ENCODE peak calls at places on chromosomes 13 and 19, in ten cellular contexts. One of them, this sample, is unnamed.

GRCh38 chr13:25171517-25172302 is at the start of gene AMER2:
- DNase-seq in osteoblast: peak; percentile 65
- DNase-seq in left ventricle myocardium inferior: peak; percentile 20
- DNase-seq in Panc1: no peak
- DNase-seq in pancreas: peak; percentile 34
- DNase-seq in epithelial cell of esophagus: no peak
- DNase-seq in A673: peak; percentile 86
- DNase-seq in thoracic aorta: no peak
- DNase-seq in cardiac fibroblast: peak; percentile 23
- DNase-seq in ascending aorta: no peak
- DNase-seq in this sample: no peak

GRCh38 chr19:1592755-1593628 is at the start of gene MBD3:
- DNase-seq in epithelial cell of esophagus: peak; percentile 95
- DNase-seq in thoracic aorta: peak; percentile 75
- DNase-seq in osteoblast: peak; percentile 100
- DNase-seq in cardiac fibroblast: peak; percentile 97
- DNase-seq in Panc1: no peak
- DNase-seq in pancreas: peak; percentile 94
- DNase-seq in A673: peak; percentile 96
- DNase-seq in left ventricle myocardium inferior: peak; percentile 93
- DNase-seq in ascending aorta: peak; percentile 62
- DNase-seq in this sample: peak; percentile 72

GRCh38 chr19:46080561-46080960 is 39.8 kb upstream of the IGFL4 start:
- DNase-seq in A673: no peak
- DNase-seq in cardiac fibroblast: peak; percentile 79
- DNase-seq in osteoblast: peak; percentile 86
- DNase-seq in left ventricle myocardium inferior: no peak
- DNase-seq in thoracic aorta: no peak
- DNase-seq in epithelial cell of esophagus: no peak
- DNase-seq in ascending aorta: no peak
- DNase-seq in pancreas: no peak
- DNase-seq in Panc1: no peak
- DNase-seq in this sample: no peak

GRCh38 chr19:46232029-46232428 is 2.5 kb downstream of the IGFL1 start:
- DNase-seq in ascending aorta: no peak
- DNase-seq in left ventricle myocardium inferior: no peak
- DNase-seq in epithelial cell of esophagus: peak; percentile 55
- DNase-seq in thoracic aorta: no peak
- DNase-seq in A673: no peak
- DNase-seq in osteoblast: no peak
- DNase-seq in pancreas: no peak
- DNase-seq in Panc1: no peak
- DNase-seq in cardiac fibroblast: no peak
- DNase-seq in this sample: no peak

GRCh38 chr13:41075034-41075433 is 13.7 kb downstream of the WBP4 start:
- DNase-seq in epithelial cell of esophagus: peak; percentile 48
- DNase-seq in osteoblast: peak; percentile 31
- DNase-seq in Panc1: no peak
- DNase-seq in thoracic aorta: no peak
- DNase-seq in ascending aorta: no peak
- DNase-seq in cardiac fibroblast: peak; percentile 63
- DNase-seq in pancreas: no peak
- DNase-seq in left ventricle myocardium inferior: no peak
- DNase-seq in A673: peak; percentile 40
- DNase-seq in this sample: no peak

GRCh38 chr13:98827449-98827848 is 75.0 kb upstream of the SLC15A1 start:
- DNase-seq in thoracic aorta: no peak
- DNase-seq in cardiac fibroblast: no peak
- DNase-seq in Panc1: no peak
- DNase-seq in left ventricle myocardium inferior: no peak
- DNase-seq in epithelial cell of esophagus: no peak
- DNase-seq in A673: no peak
- DNase-seq in osteoblast: no peak
- DNase-seq in ascending aorta: no peak
- DNase-seq in pancreas: no peak
- DNase-seq in this sample: no peak

GRCh38 chr13:99197257-99197651 is 3.4 kb upstream of the UBAC2 start:
- DNase-seq in thoracic aorta: no peak
- DNase-seq in Panc1: no peak
- DNase-seq in epithelial cell of esophagus: no peak
- DNase-seq in pancreas: no peak
- DNase-seq in left ventricle myocardium inferior: no peak
- DNase-seq in cardiac fibroblast: no peak
- DNase-seq in A673: no peak
- DNase-seq in ascending aorta: no peak
- DNase-seq in osteoblast: no peak
- DNase-seq in this sample: no peak

GRCh38 chr13:30142502-30143211 is 164.7 kb downstream of the KATNAL1 start:
- DNase-seq in pancreas: no peak
- DNase-seq in ascending aorta: no peak
- DNase-seq in Panc1: no peak
- DNase-seq in epithelial cell of esophagus: peak; percentile 91
- DNase-seq in cardiac fibroblast: peak; percentile 88
- DNase-seq in thoracic aorta: no peak
- DNase-seq in left ventricle myocardium inferior: no peak
- DNase-seq in osteoblast: peak; percentile 93
- DNase-seq in A673: peak; percentile 74
- DNase-seq in this sample: no peak

GRCh38 chr19:53810187-53810546 is 13.9 kb downstream of the NLRP12 start:
- DNase-seq in pancreas: no peak
- DNase-seq in Panc1: no peak
- DNase-seq in ascending aorta: no peak
- DNase-seq in cardiac fibroblast: no peak
- DNase-seq in left ventricle myocardium inferior: no peak
- DNase-seq in A673: no peak
- DNase-seq in epithelial cell of esophagus: no peak
- DNase-seq in thoracic aorta: no peak
- DNase-seq in osteoblast: no peak
- DNase-seq in this sample: no peak

GRCh38 chr19:33580026-33580644 is 41.6 kb upstream of the CHST8 start:
- DNase-seq in cardiac fibroblast: no peak
- DNase-seq in Panc1: no peak
- DNase-seq in epithelial cell of esophagus: no peak
- DNase-seq in ascending aorta: no peak
- DNase-seq in left ventricle myocardium inferior: no peak
- DNase-seq in osteoblast: peak; percentile 68
- DNase-seq in thoracic aorta: no peak
- DNase-seq in A673: no peak
- DNase-seq in pancreas: peak; percentile 34
- DNase-seq in this sample: peak; percentile 52

DNA sequence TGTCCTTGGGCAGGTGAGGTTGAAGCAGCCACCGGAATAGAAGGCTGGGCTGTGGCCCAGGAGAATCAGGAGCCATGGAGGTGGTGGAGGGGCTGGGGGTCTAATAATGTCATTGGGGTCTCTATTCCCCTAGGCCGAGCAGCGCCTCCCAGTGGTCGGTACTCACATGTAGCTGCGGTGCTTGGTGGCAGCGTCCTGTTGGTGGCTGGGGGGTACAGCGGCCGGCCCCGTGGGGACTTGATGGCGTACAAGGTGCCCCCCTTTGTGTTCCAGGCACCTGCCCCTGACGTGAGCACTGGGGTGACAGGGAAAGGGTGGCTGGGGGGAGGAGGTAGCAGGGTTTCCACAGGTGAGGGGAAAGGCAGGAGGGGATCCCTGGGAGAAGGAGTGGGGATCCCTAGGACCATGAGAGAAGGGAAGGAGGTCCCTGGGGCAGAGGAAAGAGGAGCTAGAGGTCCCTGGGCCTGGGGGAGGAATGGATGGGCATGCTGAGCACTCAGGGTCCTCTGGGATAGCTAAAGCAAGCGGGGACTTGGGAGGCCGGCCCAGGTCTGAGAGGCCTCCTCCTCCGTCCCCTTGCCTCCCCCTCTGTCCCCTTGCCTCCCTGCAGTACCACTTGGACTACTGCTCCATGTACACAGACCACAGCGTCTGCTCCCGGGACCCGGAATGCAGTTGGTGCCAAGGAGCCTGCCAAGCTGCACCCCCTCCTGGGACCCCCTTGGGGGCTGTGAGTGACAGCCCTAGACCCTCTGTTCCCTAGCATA is 18.1 kb downstream of the MEGF8 start:
- DNase-seq in Panc1: no peak
- DNase-seq in thoracic aorta: no peak
- DNase-seq in cardiac fibroblast: no peak
- DNase-seq in osteoblast: peak; percentile 66
- DNase-seq in A673: no peak
- DNase-seq in left ventricle myocardium inferior: no peak
- DNase-seq in pancreas: no peak
- DNase-seq in epithelial cell of esophagus: no peak
- DNase-seq in ascending aorta: no peak
- DNase-seq in this sample: no peak
- TF ChIP-seq CTCF in Panc1: no peak
- TF ChIP-seq CTCF in thoracic aorta: no peak
- TF ChIP-seq CTCF in cardiac fibroblast: no peak
- TF ChIP-seq CTCF in osteoblast: no peak
- TF ChIP-seq CTCF in A673: peak; percentile 52
- TF ChIP-seq CTCF in left ventricle myocardium inferior: no peak
- TF ChIP-seq CTCF in pancreas: no peak
- TF ChIP-seq CTCF in epithelial cell of esophagus: no peak
- TF ChIP-seq CTCF in ascending aorta: no peak
- TF ChIP-seq CTCF in this sample: no peak

GRCh38 chr19:56477429-56478338 is 539 bp upstream of the ZNF667 start:
- DNase-seq in Panc1: no peak
- DNase-seq in pancreas: peak; percentile 76
- DNase-seq in epithelial cell of esophagus: peak; percentile 96
- DNase-seq in left ventricle myocardium inferior: peak; percentile 93
- DNase-seq in ascending aorta: peak; percentile 57
- DNase-seq in A673: peak; percentile 84
- DNase-seq in osteoblast: peak; percentile 97
- DNase-seq in thoracic aorta: peak; percentile 46
- DNase-seq in cardiac fibroblast: peak; percentile 94
- DNase-seq in this sample: peak; percentile 90

GRCh38 chr19:56476093-56476492 is 1.1 kb downstream of the ZNF667 start:
- DNase-seq in epithelial cell of esophagus: no peak
- DNase-seq in pancreas: no peak
- DNase-seq in thoracic aorta: no peak
- DNase-seq in osteoblast: no peak
- DNase-seq in cardiac fibroblast: no peak
- DNase-seq in Panc1: no peak
- DNase-seq in ascending aorta: no peak
- DNase-seq in left ventricle myocardium inferior: no peak
- DNase-seq in A673: no peak
- DNase-seq in this sample: no peak

DNA sequence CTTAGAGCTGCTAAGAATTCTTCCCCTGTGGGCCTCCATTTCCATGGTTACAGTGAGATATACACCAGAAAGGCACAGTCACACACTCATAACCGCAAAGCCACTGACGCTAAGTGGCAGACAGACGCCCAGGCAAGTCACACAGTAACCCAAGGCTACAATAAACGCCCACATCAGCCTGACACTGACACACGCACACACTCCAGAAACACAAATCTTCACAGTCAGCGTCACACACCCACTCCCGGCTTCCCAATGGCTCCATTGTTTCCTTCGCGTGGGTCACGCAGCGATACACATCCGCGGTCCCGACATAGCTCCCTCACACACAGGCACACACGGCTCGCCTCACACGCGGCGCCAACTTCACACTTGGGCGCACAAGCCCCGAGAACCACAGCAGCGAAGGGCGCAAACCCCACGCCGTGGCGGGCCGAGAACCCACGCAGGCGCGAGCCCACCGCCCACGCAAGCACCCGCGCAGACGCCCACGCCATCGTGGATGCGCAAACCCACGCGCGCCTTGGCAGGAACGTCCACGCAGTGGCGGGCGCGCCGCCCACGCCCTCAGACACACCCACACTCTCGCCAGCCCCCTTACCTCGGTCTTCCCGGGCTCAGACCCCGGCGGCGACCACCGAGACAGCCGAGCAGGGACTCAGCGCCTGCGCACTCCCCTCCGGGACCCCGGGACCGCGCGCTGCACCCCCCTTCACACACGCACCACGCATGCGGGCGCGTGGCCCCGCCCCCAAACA is at the start of gene ZNF667:
- DNase-seq in epithelial cell of esophagus: peak; percentile 42
- DNase-seq in left ventricle myocardium inferior: peak; percentile 18
- DNase-seq in osteoblast: peak; percentile 82
- DNase-seq in pancreas: no peak
- DNase-seq in Panc1: no peak
- DNase-seq in thoracic aorta: peak; percentile 2
- DNase-seq in cardiac fibroblast: peak; percentile 47
- DNase-seq in A673: peak; percentile 11
- DNase-seq in ascending aorta: no peak
- DNase-seq in this sample: no peak
- H3K4me3 ChIP-seq in epithelial cell of esophagus: peak within 1 kb of the TSS; percentile 89
- H3K4me3 ChIP-seq in left ventricle myocardium inferior: peak within 1 kb of the TSS; percentile 95
- H3K4me3 ChIP-seq in osteoblast: peak within 1 kb of the TSS; percentile 96
- H3K4me3 ChIP-seq in pancreas: peak within 1 kb of the TSS; percentile 60
- H3K4me3 ChIP-seq in Panc1: no peak within 1 kb of the TSS
- H3K4me3 ChIP-seq in thoracic aorta: peak within 1 kb of the TSS; percentile 83
- H3K4me3 ChIP-seq in cardiac fibroblast: peak within 1 kb of the TSS; percentile 92
- H3K4me3 ChIP-seq in A673: peak within 1 kb of the TSS; percentile 47
- H3K4me3 ChIP-seq in ascending aorta: peak within 1 kb of the TSS; percentile 80
- H3K4me3 ChIP-seq in this sample: peak within 1 kb of the TSS; percentile 97

DNA sequence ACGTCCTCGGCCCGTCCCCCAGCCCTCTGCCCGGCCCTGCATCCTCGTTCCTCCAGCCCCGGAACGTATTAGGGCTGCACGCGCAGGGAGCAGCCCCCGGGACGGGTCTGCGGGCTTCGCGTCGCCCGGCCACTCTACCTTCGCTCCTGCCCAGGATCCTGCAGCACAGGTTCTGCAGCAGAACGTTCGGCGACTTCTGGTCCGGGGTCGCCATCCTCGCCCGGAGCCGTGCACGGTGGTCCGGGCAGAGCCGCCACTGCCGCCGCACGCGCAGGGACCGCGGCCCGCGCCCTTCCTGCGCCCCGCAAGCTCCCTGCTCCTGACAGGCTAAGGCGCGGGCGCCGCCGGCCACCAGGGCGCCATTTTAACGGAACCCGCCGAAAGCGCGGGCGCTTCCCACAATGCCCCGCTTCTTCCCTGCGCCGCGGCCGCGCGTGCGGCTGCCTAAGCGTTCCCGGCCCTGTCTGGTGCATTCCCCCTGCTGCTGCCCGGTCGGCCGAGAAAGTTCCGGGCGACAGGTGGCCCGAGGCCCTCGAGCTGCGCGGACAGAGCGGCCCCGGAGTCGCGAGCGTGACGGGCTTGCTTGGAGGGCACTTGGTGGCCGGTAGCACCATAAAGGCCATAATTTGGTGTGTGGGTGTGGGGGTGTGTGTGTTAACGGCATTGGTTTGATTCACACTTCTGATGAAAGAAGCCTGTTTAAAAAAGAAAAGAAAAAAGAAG is at the start of gene TUBGCP3:
- DNase-seq in cardiac fibroblast: peak; percentile 86
- DNase-seq in thoracic aorta: peak; percentile 21
- DNase-seq in pancreas: peak; percentile 89
- DNase-seq in Panc1: no peak
- DNase-seq in epithelial cell of esophagus: peak; percentile 82
- DNase-seq in osteoblast: peak; percentile 97
- DNase-seq in A673: peak; percentile 90
- DNase-seq in ascending aorta: no peak
- DNase-seq in left ventricle myocardium inferior: peak; percentile 88
- DNase-seq in this sample: no peak
- TF ChIP-seq CTCF in cardiac fibroblast: no peak
- TF ChIP-seq CTCF in thoracic aorta: peak; percentile 30
- TF ChIP-seq CTCF in pancreas: no peak
- TF ChIP-seq CTCF in Panc1: no peak
- TF ChIP-seq CTCF in epithelial cell of esophagus: no peak
- TF ChIP-seq CTCF in osteoblast: no peak
- TF ChIP-seq CTCF in A673: no peak
- TF ChIP-seq CTCF in ascending aorta: no peak
- TF ChIP-seq CTCF in left ventricle myocardium inferior: peak; percentile 40
- TF ChIP-seq CTCF in this sample: no peak

GRCh38 chr19:9995079-9995478 is 15.2 kb downstream of the COL5A3 start:
- DNase-seq in osteoblast: no peak
- DNase-seq in pancreas: no peak
- DNase-seq in ascending aorta: no peak
- DNase-seq in Panc1: no peak
- DNase-seq in left ventricle myocardium inferior: no peak
- DNase-seq in cardiac fibroblast: no peak
- DNase-seq in A673: no peak
- DNase-seq in epithelial cell of esophagus: no peak
- DNase-seq in thoracic aorta: no peak
- DNase-seq in this sample: no peak
- H3K4me3 ChIP-seq in osteoblast: no peak overlapping the region
- H3K4me3 ChIP-seq in pancreas: no peak overlapping the region
- H3K4me3 ChIP-seq in ascending aorta: no peak overlapping the region
- H3K4me3 ChIP-seq in Panc1: no peak overlapping the region
- H3K4me3 ChIP-seq in left ventricle myocardium inferior: no peak overlapping the region
- H3K4me3 ChIP-seq in cardiac fibroblast: no peak overlapping the region
- H3K4me3 ChIP-seq in A673: no peak overlapping the region
- H3K4me3 ChIP-seq in epithelial cell of esophagus: no peak overlapping the region
- H3K4me3 ChIP-seq in thoracic aorta: no peak overlapping the region
- H3K4me3 ChIP-seq in this sample: no peak overlapping the region